ENCODE peak calls at places on chromosome 12, in six cellular contexts. Z is progenitor cell of endocrine pancreas, S is PC-3, W is gastrocnemius medialis, H is HFFc6, O is omental fat pad. E is an unnamed sample.

GRCh38 chr12:119410396-119410795 is 75.9 kb downstream of the CCDC60 start:
- DNase-seq in Z (no peak), S (no peak), W (no peak), H (no peak), O (no peak), E (no peak)

GRCh38 chr12:111437816-111438454 is 32.2 kb downstream of the SH2B3 start:
- DNase-seq in Z (no peak), S (peak; percentile 43), W (no peak), H (peak; percentile 81), O (no peak), E (no peak)

GRCh38 chr12:67650528-67651379 is 2.2 kb downstream of the DYRK2 start:
- DNase-seq in Z (no peak), S (peak; percentile 13), W (no peak), H (no peak), O (no peak), E (no peak)

GRCh38 chr12:42756841-42757661 is 167.5 kb upstream of the PRICKLE1 start:
- DNase-seq in Z (no peak), S (peak; percentile 96), W (no peak), H (peak; percentile 66), O (no peak), E (no peak)

GRCh38 chr12:43079481-43079880 is 472.5 kb downstream of the ADAMTS20 start:
- DNase-seq in Z (no peak), S (no peak), W (no peak), H (no peak), O (no peak), E (no peak)

GRCh38 chr12:79296871-79297270 is 393.9 kb downstream of the PAWR start:
- DNase-seq in Z (no peak), S (no peak), W (no peak), H (no peak), O (no peak), E (no peak)

GRCh38 chr12:44000309-44000952 is 164.6 kb downstream of the TMEM117 start:
- DNase-seq in Z (peak; percentile 9), S (peak; percentile 80), W (no peak), H (peak; percentile 61), O (no peak), E (no peak)

GRCh38 chr12:132123970-132124765 is 20.0 kb downstream of the DDX51 start:
- DNase-seq in Z (no peak), S (no peak), W (no peak), H (no peak), O (no peak), E (no peak)

GRCh38 chr12:27899151-27899661 is 73.3 kb downstream of the PTHLH start:
- DNase-seq in Z (no peak), S (peak; percentile 85), W (no peak), H (peak; percentile 97), O (no peak), E (no peak)

GRCh38 chr12:11657511-11657910 is 8.0 kb downstream of the ETV6 start:
- DNase-seq in Z (no peak), S (no peak), W (no peak), H (no peak), O (no peak), E (no peak)

GRCh38 chr12:48263617-48264016 is 60.5 kb upstream of the OR10AD1 start:
- DNase-seq in Z (no peak), S (no peak), W (no peak), H (no peak), O (no peak), E (no peak)

GRCh38 chr12:107749094-107749493 is 11.8 kb downstream of the PRDM4 start:
- DNase-seq in Z (no peak), S (peak; percentile 66), W (no peak), H (no peak), O (no peak), E (no peak)

GRCh38 chr12:109387425-109388166 is 39.9 kb downstream of the MYO1H start:
- DNase-seq in Z (no peak), S (peak; percentile 61), W (no peak), H (peak; percentile 42), O (no peak), E (no peak)

GRCh38 chr12:56941299-56942017 is 7.2 kb upstream of the SDR9C7 start:
- DNase-seq in Z (no peak), S (peak; percentile 79), W (no peak), H (peak; percentile 66), O (no peak), E (no peak)

GRCh38 chr12:120639771-120640721 is at the start of gene CABP1:
- DNase-seq in Z (peak; percentile 63), S (no peak), W (no peak), H (no peak), O (no peak), E (peak; percentile 57)

GRCh38 chr12:48980953-48981756 is 3.0 kb downstream of the WNT1 start:
- DNase-seq in Z (no peak), S (no peak), W (no peak), H (no peak), O (no peak), E (no peak)

GRCh38 chr12:19014243-19014642 is 115.3 kb upstream of the PLEKHA5 start:
- DNase-seq in Z (no peak), S (no peak), W (no peak), H (no peak), O (no peak), E (no peak)

GRCh38 chr12:6053541-6053940 is 70.9 kb downstream of the VWF start:
- DNase-seq in Z (no peak), S (no peak), W (no peak), H (peak; percentile 36), O (no peak), E (no peak)

GRCh38 chr12:63006536-63006935 is 71.6 kb upstream of the PPM1H start:
- DNase-seq in Z (no peak), S (no peak), W (no peak), H (no peak), O (no peak), E (no peak)

GRCh38 chr12:22100952-22101748 is 55.1 kb downstream of the CMAS start:
- DNase-seq in Z (no peak), S (peak; percentile 46), W (no peak), H (peak; percentile 3), O (peak; percentile 26), E (no peak)

GRCh38 chr12:24820872-24821271 is 128.0 kb downstream of the BCAT1 start:
- DNase-seq in Z (no peak), S (no peak), W (no peak), H (peak; percentile 5), O (no peak), E (no peak)

GRCh38 chr12:7106082-7106481 is 2.9 kb downstream of the C1RL start:
- DNase-seq in Z (no peak), S (no peak), W (no peak), H (no peak), O (no peak), E (no peak)

GRCh38 chr12:4486049-4486699 is 40.6 kb upstream of the FGF6 start:
- DNase-seq in Z (no peak), S (no peak), W (no peak), H (no peak), O (no peak), E (no peak)

GRCh38 chr12:6237830-6238229 is 37.6 kb downstream of the CD9 start:
- DNase-seq in Z (no peak), S (no peak), W (no peak), H (no peak), O (no peak), E (no peak)

GRCh38 chr12:76374395-76375020 is 26.3 kb upstream of the BBS10 start:
- DNase-seq in Z (no peak), S (peak; percentile 57), W (no peak), H (peak; percentile 32), O (no peak), E (no peak)

GRCh38 chr12:93137656-93138612 is 208.8 kb upstream of the EEA1 start:
- DNase-seq in Z (no peak), S (peak; percentile 96), W (no peak), H (peak; percentile 88), O (no peak), E (no peak)

GRCh38 chr12:12384601-12385321 is 27.9 kb downstream of the BORCS5 start:
- DNase-seq in Z (no peak), S (no peak), W (no peak), H (no peak), O (no peak), E (no peak)

DNA sequence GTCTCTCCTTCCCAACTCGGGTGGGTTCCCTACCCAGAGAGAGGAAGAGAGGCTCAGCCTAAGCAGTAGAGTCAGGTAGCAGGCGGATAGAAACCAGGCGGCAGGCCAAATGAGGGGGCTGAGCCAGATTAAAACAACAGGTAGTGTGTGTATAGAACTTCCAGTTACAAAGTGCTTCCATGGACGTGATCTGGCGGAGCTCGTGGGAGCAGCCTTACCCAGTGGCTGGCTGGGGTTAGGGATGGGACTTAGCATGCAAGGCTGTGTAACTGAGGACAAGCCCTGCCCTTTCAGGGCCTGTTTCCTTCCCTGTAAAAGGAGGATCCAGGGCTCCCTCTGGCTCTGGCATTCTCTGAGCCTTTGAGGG is 8.3 kb downstream of the KRT80 start:
- DNase-seq in Z (no peak), S (no peak), W (no peak), H (no peak), O (no peak), E (no peak)
- TF ChIP-seq CTCF in Z (no peak), S (no peak), W (no peak), H (no peak), O (no peak), E (no peak)

GRCh38 chr12:96235497-96235826 is 41.3 kb downstream of the ELK3 start:
- DNase-seq in Z (no peak), S (no peak), W (no peak), H (no peak), O (no peak), E (no peak)

GRCh38 chr12:96237465-96238077 is 43.4 kb downstream of the ELK3 start:
- DNase-seq in Z (no peak), S (peak; percentile 93), W (peak; percentile 36), H (peak; percentile 91), O (no peak), E (no peak)

GRCh38 chr12:96237035-96237434 is 42.9 kb downstream of the ELK3 start:
- DNase-seq in Z (no peak), S (no peak), W (no peak), H (no peak), O (no peak), E (no peak)

GRCh38 chr12:96234591-96235496 is 40.7 kb downstream of the ELK3 start:
- DNase-seq in Z (no peak), S (no peak), W (no peak), H (no peak), O (no peak), E (no peak)

GRCh38 chr12:96236221-96236822 is 42.1 kb downstream of the ELK3 start:
- DNase-seq in Z (no peak), S (no peak), W (no peak), H (no peak), O (no peak), E (no peak)
- TF ChIP-seq CTCF in Z (no peak), S (no peak), W (no peak), H (no peak), O (no peak), E (no peak)

GRCh38 chr12:112473056-112473455 is 54.3 kb downstream of the PTPN11 start:
- DNase-seq in Z (no peak), S (peak; percentile 9), W (no peak), H (no peak), O (no peak), E (no peak)
- TF ChIP-seq CTCF in Z (peak; percentile 38), S (peak; percentile 71), W (no peak), H (peak; percentile 67), O (no peak), E (no peak)

DNA sequence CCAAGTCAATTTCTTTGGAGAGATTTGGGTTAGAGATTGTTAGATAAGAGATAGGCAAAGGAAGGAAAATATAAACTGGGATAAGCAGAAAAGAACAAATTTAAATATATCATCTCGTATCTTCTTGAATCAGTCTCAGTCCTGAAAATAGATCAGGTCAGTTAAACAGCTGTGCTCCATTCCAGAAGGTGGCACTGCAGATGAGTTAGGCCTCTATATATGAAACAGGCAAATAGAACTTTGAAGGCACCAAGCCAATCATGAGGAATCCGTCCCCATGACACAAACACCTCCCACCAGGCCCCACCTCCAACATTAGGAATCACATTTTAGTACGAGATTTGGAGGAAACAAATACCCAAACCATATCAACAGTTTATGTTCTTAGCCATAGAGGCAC is 605.5 kb upstream of the USP15 start:
- DNase-seq in Z (no peak), S (peak; percentile 45), W (no peak), H (no peak), O (no peak), E (no peak)
- TF ChIP-seq CTCF in Z (peak; percentile 16), S (peak; percentile 58), W (no peak), H (no peak), O (no peak), E (no peak)

E was measured in mesothelial cell of epicardium.